ENCODE peak calls at places on chromosomes 16 and 17, in ten cellular contexts. One of them, this sample, is unnamed.

GRCh38 chr16:84740596-84741071 is 40.8 kb downstream of the USP10 start:
- DNase-seq in keratinocyte: no peak
- DNase-seq in EL: no peak
- DNase-seq in SJCRH30: no peak
- DNase-seq in GM19239: no peak
- DNase-seq in CD4-positive, alpha-beta T cell: no peak
- DNase-seq in amygdala: no peak
- DNase-seq in ACHN: no peak
- DNase-seq in stromal cell of bone marrow: no peak
- DNase-seq in effector memory CD4-positive, alpha-beta T cell: no peak
- DNase-seq in this sample: no peak

GRCh38 chr17:42673885-42674754 is 2.7 kb downstream of the PLEKHH3 start:
- DNase-seq in keratinocyte: no peak
- DNase-seq in EL: peak
- DNase-seq in SJCRH30: peak
- DNase-seq in GM19239: peak
- DNase-seq in CD4-positive, alpha-beta T cell: peak
- DNase-seq in amygdala: peak
- DNase-seq in ACHN: peak
- DNase-seq in stromal cell of bone marrow: no peak
- DNase-seq in effector memory CD4-positive, alpha-beta T cell: no peak
- DNase-seq in this sample: no peak

GRCh38 chr16:78098087-78098486 is 1.4 kb upstream of the WWOX start:
- DNase-seq in keratinocyte: no peak
- DNase-seq in EL: no peak
- DNase-seq in SJCRH30: no peak
- DNase-seq in GM19239: no peak
- DNase-seq in CD4-positive, alpha-beta T cell: no peak
- DNase-seq in amygdala: no peak
- DNase-seq in ACHN: no peak
- DNase-seq in stromal cell of bone marrow: no peak
- DNase-seq in effector memory CD4-positive, alpha-beta T cell: no peak
- DNase-seq in this sample: no peak

GRCh38 chr16:50593410-50594139 is 45.4 kb downstream of the NKD1 start:
- DNase-seq in keratinocyte: no peak
- DNase-seq in EL: no peak
- DNase-seq in SJCRH30: peak
- DNase-seq in GM19239: no peak
- DNase-seq in CD4-positive, alpha-beta T cell: no peak
- DNase-seq in amygdala: no peak
- DNase-seq in ACHN: peak
- DNase-seq in stromal cell of bone marrow: no peak
- DNase-seq in effector memory CD4-positive, alpha-beta T cell: no peak
- DNase-seq in this sample: peak

GRCh38 chr17:71251276-71251675 is 869.5 kb upstream of the SOX9 start:
- DNase-seq in keratinocyte: no peak
- DNase-seq in EL: peak
- DNase-seq in SJCRH30: peak
- DNase-seq in GM19239: no peak
- DNase-seq in CD4-positive, alpha-beta T cell: no peak
- DNase-seq in amygdala: no peak
- DNase-seq in ACHN: no peak
- DNase-seq in stromal cell of bone marrow: no peak
- DNase-seq in effector memory CD4-positive, alpha-beta T cell: no peak
- DNase-seq in this sample: no peak

GRCh38 chr16:87076950-87077749 is 240.0 kb downstream of the C16orf95 start:
- DNase-seq in keratinocyte: peak
- DNase-seq in EL: peak
- DNase-seq in SJCRH30: peak
- DNase-seq in GM19239: peak
- DNase-seq in CD4-positive, alpha-beta T cell: no peak
- DNase-seq in amygdala: no peak
- DNase-seq in ACHN: peak
- DNase-seq in stromal cell of bone marrow: no peak
- DNase-seq in effector memory CD4-positive, alpha-beta T cell: no peak
- DNase-seq in this sample: peak

GRCh38 chr16:73107371-73107770 is 59.4 kb upstream of the ZFHX3 start:
- DNase-seq in keratinocyte: no peak
- DNase-seq in EL: no peak
- DNase-seq in SJCRH30: no peak
- DNase-seq in GM19239: no peak
- DNase-seq in CD4-positive, alpha-beta T cell: no peak
- DNase-seq in amygdala: no peak
- DNase-seq in ACHN: no peak
- DNase-seq in stromal cell of bone marrow: no peak
- DNase-seq in effector memory CD4-positive, alpha-beta T cell: no peak
- DNase-seq in this sample: no peak

GRCh38 chr17:30788918-30789317 is 35.6 kb downstream of the CRLF3 start:
- DNase-seq in keratinocyte: no peak
- DNase-seq in EL: peak
- DNase-seq in SJCRH30: no peak
- DNase-seq in GM19239: no peak
- DNase-seq in CD4-positive, alpha-beta T cell: no peak
- DNase-seq in amygdala: no peak
- DNase-seq in ACHN: no peak
- DNase-seq in stromal cell of bone marrow: no peak
- DNase-seq in effector memory CD4-positive, alpha-beta T cell: no peak
- DNase-seq in this sample: no peak

GRCh38 chr16:89122322-89122831 is 28.7 kb downstream of the ACSF3 start:
- DNase-seq in keratinocyte: no peak
- DNase-seq in EL: no peak
- DNase-seq in SJCRH30: no peak
- DNase-seq in GM19239: peak
- DNase-seq in CD4-positive, alpha-beta T cell: peak
- DNase-seq in amygdala: no peak
- DNase-seq in ACHN: no peak
- DNase-seq in stromal cell of bone marrow: no peak
- DNase-seq in effector memory CD4-positive, alpha-beta T cell: peak
- DNase-seq in this sample: no peak

GRCh38 chr17:44971776-44972483 is 3.8 kb upstream of the C1QL1 start:
- DNase-seq in keratinocyte: no peak
- DNase-seq in EL: peak
- DNase-seq in SJCRH30: no peak
- DNase-seq in GM19239: no peak
- DNase-seq in CD4-positive, alpha-beta T cell: no peak
- DNase-seq in amygdala: no peak
- DNase-seq in ACHN: peak
- DNase-seq in stromal cell of bone marrow: no peak
- DNase-seq in effector memory CD4-positive, alpha-beta T cell: no peak
- DNase-seq in this sample: no peak